ENCODE peak calls at places on chromosomes 3 and 15, in nine cellular contexts. E is substantia nigra, A is neural progenitor cell, G is HEK293T, Y is OCI-LY7, S is hypothalamus, T is GM10248, M is hepatic stellate cell, K is NCI-H2029. O is an unnamed sample.

GRCh38 chr15:31567861-31568260 is 241.2 kb downstream of the KLF13 start:
- DNase-seq in M (no peak), G (no peak), E (no peak), A (no peak), K (no peak), Y (no peak), S (no peak), T (no peak), O (no peak)

GRCh38 chr15:29917600-29918597 is 95.6 kb upstream of the TJP1 start:
- DNase-seq in T (no peak), K (no peak), M (peak), G (no peak), A (no peak), E (no peak), S (no peak), Y (no peak), O (no peak)

GRCh38 chr15:69265347-69265955 is 33.3 kb upstream of the PAQR5 start:
- DNase-seq in Y (peak), M (no peak), T (no peak), A (peak), S (no peak), G (peak), K (no peak), E (no peak), O (no peak)

GRCh38 chr3:159766563-159767185 is 222.0 kb upstream of the IL12A start:
- DNase-seq in K (no peak), M (peak), Y (no peak), E (no peak), G (peak), A (peak), T (no peak), S (peak), O (no peak)

GRCh38 chr3:71307884-71308697 is 275.4 kb downstream of the FOXP1 start:
- DNase-seq in E (no peak), A (no peak), G (no peak), M (no peak), K (no peak), T (no peak), S (peak), Y (no peak), O (no peak)

GRCh38 chr3:152100491-152101086 is 168.1 kb upstream of the MBNL1 start:
- DNase-seq in T (peak), K (no peak), Y (no peak), A (no peak), E (no peak), M (no peak), G (no peak), S (no peak), O (no peak)

GRCh38 chr3:98521897-98522537 is 685 bp downstream of the CLDND1 start:
- DNase-seq in K (peak), Y (peak), S (no peak), M (peak), E (no peak), G (peak), T (peak), A (peak), O (peak)

GRCh38 chr15:37416103-37416502 is 315.8 kb upstream of the MEIS2 start:
- DNase-seq in E (no peak), M (no peak), Y (no peak), S (no peak), A (no peak), T (no peak), K (no peak), G (no peak), O (no peak)

GRCh38 chr3:39900462-39901002 is 91.1 kb downstream of the MYRIP start:
- DNase-seq in A (no peak), K (no peak), S (no peak), E (no peak), G (no peak), Y (no peak), M (no peak), T (no peak), O (no peak)

GRCh38 chr15:62105266-62105665 is 38.5 kb downstream of the C2CD4A start:
- DNase-seq in T (no peak), S (no peak), G (no peak), E (no peak), Y (peak), M (no peak), A (no peak), K (no peak), O (no peak)

GRCh38 chr15:85837011-85837433 is 42.3 kb upstream of the KLHL25 start:
- DNase-seq in M (no peak), Y (no peak), E (no peak), K (no peak), A (no peak), S (no peak), G (no peak), T (no peak), O (peak)

GRCh38 chr3:193819117-193819978 is 226.3 kb downstream of the OPA1 start:
- DNase-seq in Y (no peak), G (no peak), T (no peak), S (no peak), A (no peak), E (no peak), M (no peak), K (no peak), O (no peak)

GRCh38 chr15:67834593-67835348 is 5.1 kb downstream of the RNU6-1 start:
- DNase-seq in A (peak), Y (no peak), K (no peak), M (no peak), S (no peak), T (no peak), G (no peak), E (no peak), O (no peak)

GRCh38 chr3:59212128-59212764 is 162.4 kb upstream of the CFAP20DC start:
- DNase-seq in G (peak), S (no peak), T (peak), A (peak), M (peak), K (no peak), Y (peak), E (no peak), O (peak)

GRCh38 chr15:57090460-57090859 is 172.0 kb downstream of the TCF12 start:
- DNase-seq in M (no peak), A (no peak), G (peak), Y (no peak), E (no peak), S (no peak), K (no peak), T (no peak), O (no peak)

GRCh38 chr3:136067211-136067610 is 101.7 kb downstream of the PPP2R3A start:
- DNase-seq in M (no peak), S (no peak), G (no peak), T (no peak), Y (no peak), E (no peak), A (no peak), K (no peak), O (no peak)

GRCh38 chr3:82012775-82013174 is 251.3 kb upstream of the GBE1 start:
- DNase-seq in G (no peak), T (no peak), Y (no peak), E (no peak), S (no peak), K (no peak), M (no peak), A (no peak), O (no peak)

GRCh38 chr3:16884084-16884747 is 539 bp upstream of the PLCL2 start:
- DNase-seq in Y (peak), E (no peak), T (peak), M (peak), A (peak), K (no peak), G (peak), S (no peak), O (peak)

GRCh38 chr3:40584625-40585189 is 59.9 kb downstream of the ZNF621 start:
- DNase-seq in G (peak), E (peak), T (peak), A (peak), Y (peak), M (peak), K (peak), S (peak), O (peak)

GRCh38 chr3:155332668-155333160 is 39.2 kb upstream of the STRIT1 start:
- DNase-seq in S (no peak), G (no peak), Y (no peak), A (no peak), T (no peak), E (no peak), M (no peak), K (no peak), O (no peak)

GRCh38 chr15:67178569-67179210 is 75.8 kb downstream of the AAGAB start:
- DNase-seq in G (no peak), T (no peak), E (no peak), A (no peak), K (no peak), S (no peak), M (peak), Y (no peak), O (no peak)

GRCh38 chr3:31895471-31895870 is 85.6 kb downstream of the OSBPL10 start:
- DNase-seq in M (no peak), T (no peak), G (no peak), Y (no peak), A (no peak), E (no peak), S (no peak), K (no peak), O (no peak)

GRCh38 chr15:69081310-69082004 is 67.0 kb downstream of the NOX5 start:
- DNase-seq in K (no peak), S (no peak), T (no peak), A (no peak), G (no peak), M (peak), Y (no peak), E (peak), O (peak)

GRCh38 chr3:169071003-169071402 is 592.5 kb downstream of the MECOM start:
- DNase-seq in T (no peak), M (no peak), K (no peak), Y (no peak), E (no peak), S (no peak), A (no peak), G (no peak), O (no peak)

GRCh38 chr15:36911322-36911944 is 188.9 kb downstream of the MEIS2 start:
- DNase-seq in S (no peak), T (no peak), A (peak), E (no peak), M (no peak), Y (no peak), K (no peak), G (no peak), O (no peak)

GRCh38 chr3:127387119-127387518 is 99.3 kb upstream of the PRR20G start:
- DNase-seq in E (no peak), T (no peak), K (no peak), M (no peak), S (no peak), A (no peak), Y (no peak), G (no peak), O (no peak)

GRCh38 chr3:50671331-50671730 is 3.4 kb upstream of the DOCK3 start:
- DNase-seq in S (no peak), M (peak), Y (no peak), K (peak), T (no peak), E (no peak), G (peak), A (no peak), O (no peak)

GRCh38 chr3:106820726-106821362 is 556.4 kb upstream of the CCDC54 start:
- DNase-seq in G (no peak), Y (no peak), M (no peak), T (no peak), S (no peak), A (no peak), E (no peak), K (no peak), O (no peak)

GRCh38 chr3:52429779-52430415 is 15.0 kb downstream of the SEMA3G start:
- DNase-seq in S (no peak), Y (no peak), E (no peak), K (no peak), G (no peak), T (no peak), A (no peak), M (no peak), O (no peak)

GRCh38 chr15:88833688-88834087 is 30.5 kb downstream of the ACAN start:
- DNase-seq in G (no peak), T (no peak), E (no peak), Y (no peak), M (peak), S (no peak), K (no peak), A (no peak), O (no peak)

GRCh38 chr3:43817825-43818224 is 127.1 kb downstream of the ABHD5 start:
- DNase-seq in G (no peak), Y (no peak), A (no peak), S (no peak), T (no peak), M (no peak), E (no peak), K (no peak), O (no peak)

GRCh38 chr3:179147571-179148445 is at the start of gene PIK3CA:
- DNase-seq in T (peak), M (peak), G (peak), E (peak), S (peak), K (peak), Y (peak), A (peak), O (peak)

GRCh38 chr3:105368575-105369500 is 2.1 kb downstream of the ALCAM start:
- DNase-seq in E (peak), T (peak), M (peak), G (peak), S (peak), K (peak), A (peak), Y (peak), O (peak)

GRCh38 chr3:187237741-187238140 is 40.5 kb downstream of the RTP1 start:
- DNase-seq in T (no peak), E (no peak), M (no peak), G (no peak), S (no peak), A (no peak), K (no peak), Y (no peak), O (no peak)